ENCODE peak calls at places on chromosomes 13 and 19, in five cellular contexts. O, Z, K, W and I are unnamed samples.

GRCh38 chr19:2469102-2469914 is 6.6 kb upstream of the GADD45B start:
- DNase-seq in O (peak), Z (no peak), K (peak), W (no peak), I (peak)

GRCh38 chr19:3557461-3558248 is at the start of gene MFSD12:
- DNase-seq in O (peak), Z (peak), K (peak), W (peak), I (peak)

GRCh38 chr19:15642807-15643206 is 2.1 kb downstream of the CYP4F3 start:
- DNase-seq in O (no peak), Z (no peak), K (no peak), W (no peak), I (no peak)

GRCh38 chr13:85497652-85498051 is 301.6 kb downstream of the SLITRK6 start:
- DNase-seq in O (peak), Z (no peak), K (no peak), W (no peak), I (peak)

GRCh38 chr19:23116802-23117571 is at the start of gene ZNF730:
- DNase-seq in O (peak), Z (peak), K (peak), W (peak), I (peak)

GRCh38 chr19:982567-983170 is 1.5 kb upstream of the WDR18 start:
- DNase-seq in O (peak), Z (peak), K (peak), W (peak), I (peak)

GRCh38 chr13:98910501-98910951 is 67.3 kb downstream of the DOCK9 start:
- DNase-seq in O (peak), Z (peak), K (no peak), W (no peak), I (peak)

GRCh38 chr13:40668335-40668734 is 1.9 kb upstream of the FOXO1 start:
- DNase-seq in O (no peak), Z (peak), K (peak), W (peak), I (no peak)

GRCh38 chr19:35882074-35882832 is 13.9 kb downstream of the APLP1 start:
- DNase-seq in O (peak), Z (peak), K (no peak), W (no peak), I (peak)

GRCh38 chr19:33780746-33781145 is 15.9 kb upstream of the KCTD15 start:
- DNase-seq in O (peak), Z (no peak), K (no peak), W (no peak), I (no peak)

GRCh38 chr13:30924321-30924720 is 8.1 kb upstream of the TEX26 start:
- DNase-seq in O (no peak), Z (no peak), K (no peak), W (no peak), I (no peak)

GRCh38 chr19:49132974-49133609 is 13.7 kb downstream of the PPFIA3 start:
- DNase-seq in O (no peak), Z (no peak), K (no peak), W (no peak), I (no peak)

GRCh38 chr19:28065026-28065425 is 1147.9 kb downstream of the UQCRFS1 start:
- DNase-seq in O (no peak), Z (no peak), K (no peak), W (no peak), I (peak)

GRCh38 chr19:16160943-16161560 is 12.3 kb downstream of the CIB3 start:
- DNase-seq in O (peak), Z (no peak), K (no peak), W (no peak), I (peak)

GRCh38 chr13:28741080-28741479 is 22.3 kb upstream of the SLC46A3 start:
- DNase-seq in O (no peak), Z (no peak), K (no peak), W (no peak), I (no peak)

GRCh38 chr13:33556828-33557227 is 261.1 kb upstream of the RFC3 start:
- DNase-seq in O (no peak), Z (no peak), K (no peak), W (no peak), I (no peak)

GRCh38 chr19:19294914-19295313 is 21.8 kb upstream of the TM6SF2 start:
- DNase-seq in O (no peak), Z (no peak), K (no peak), W (no peak), I (no peak)

GRCh38 chr13:48483589-48483988 is 49.3 kb downstream of the RCBTB2 start:
- DNase-seq in O (no peak), Z (no peak), K (no peak), W (no peak), I (no peak)

GRCh38 chr19:10074153-10074552 is 12.0 kb upstream of the SHFL start:
- DNase-seq in O (peak), Z (no peak), K (no peak), W (peak), I (peak)

GRCh38 chr19:5145521-5146511 is 176.9 kb downstream of the KDM4B start:
- DNase-seq in O (no peak), Z (no peak), K (peak), W (no peak), I (no peak)

GRCh38 chr13:112849500-112849899 is 119.5 kb upstream of the MCF2L start:
- DNase-seq in O (no peak), Z (no peak), K (no peak), W (no peak), I (no peak)

GRCh38 chr13:50078512-50079277 is 63.5 kb downstream of the KCNRG start:
- DNase-seq in O (no peak), Z (no peak), K (no peak), W (no peak), I (no peak)
- H3K4me3 ChIP-seq in O (peak), Z (peak), K (peak), W (no peak), I (peak)

GRCh38 chr13:51587372-51587771 is 3.1 kb downstream of the WDFY2 start:
- DNase-seq in O (no peak), Z (no peak), K (no peak), W (no peak), I (no peak)

GRCh38 chr13:51588406-51588949 is 4.2 kb downstream of the WDFY2 start:
- DNase-seq in O (no peak), Z (no peak), K (no peak), W (no peak), I (no peak)

GRCh38 chr13:51590231-51590630 is 6.0 kb downstream of the WDFY2 start:
- DNase-seq in O (no peak), Z (no peak), K (no peak), W (no peak), I (no peak)

GRCh38 chr13:51590966-51591627 is 6.8 kb downstream of the WDFY2 start:
- DNase-seq in O (peak), Z (peak), K (no peak), W (no peak), I (peak)

GRCh38 chr13:51589793-51590192 is 5.5 kb downstream of the WDFY2 start:
- DNase-seq in O (no peak), Z (no peak), K (no peak), W (no peak), I (no peak)
- H3K4me3 ChIP-seq in O (no peak), Z (no peak), K (no peak), W (no peak), I (no peak)

GRCh38 chr13:51727634-51728274 is 76.2 kb downstream of the DHRS12 start:
- DNase-seq in O (no peak), Z (no peak), K (no peak), W (no peak), I (no peak)
- H3K4me3 ChIP-seq in O (no peak), Z (no peak), K (no peak), W (no peak), I (no peak)

GRCh38 chr19:45560038-45560437 is 24.6 kb downstream of the OPA3 start:
- DNase-seq in O (no peak), Z (no peak), K (no peak), W (no peak), I (no peak)

GRCh38 chr19:45560686-45561085 is 23.9 kb downstream of the OPA3 start:
- DNase-seq in O (no peak), Z (no peak), K (no peak), W (no peak), I (no peak)

GRCh38 chr19:45568732-45569131 is 15.9 kb downstream of the OPA3 start:
- DNase-seq in O (peak), Z (no peak), K (no peak), W (no peak), I (peak)

GRCh38 chr19:45567609-45568008 is 17.0 kb downstream of the OPA3 start:
- DNase-seq in O (no peak), Z (no peak), K (no peak), W (no peak), I (no peak)

GRCh38 chr19:45564131-45564780 is 20.3 kb downstream of the OPA3 start:
- DNase-seq in O (no peak), Z (no peak), K (no peak), W (no peak), I (no peak)
- H3K4me3 ChIP-seq in O (no peak), Z (no peak), K (no peak), W (peak), I (no peak)

GRCh38 chr13:51175001-51175400 is 47.2 kb upstream of the FAM124A start:
- DNase-seq in O (no peak), Z (no peak), K (no peak), W (no peak), I (no peak)
- H3K4me3 ChIP-seq in O (no peak), Z (no peak), K (no peak), W (no peak), I (no peak)

GRCh38 chr13:46373623-46374022 is 13.4 kb downstream of the RUBCNL start:
- DNase-seq in O (no peak), Z (no peak), K (no peak), W (no peak), I (no peak)
- H3K4me3 ChIP-seq in O (no peak), Z (no peak), K (no peak), W (no peak), I (no peak)